ENCODE peak calls at places on chromosomes 2 and 18, in four cellular contexts. S is spleen, E is upper lobe of right lung, R is thyroid gland. O is an unnamed sample.

GRCh38 chr2:144479138-144479537 is 40.8 kb downstream of the ZEB2 start:
- DNase-seq in S (no peak), E (no peak), R (no peak), O (no peak)

GRCh38 chr2:174337337-174338154 is 2.8 kb downstream of the SP9 start:
- DNase-seq in S (peak), E (no peak), R (peak), O (no peak)

GRCh38 chr2:96878171-96878570 is 8.3 kb upstream of the SEMA4C start:
- DNase-seq in S (peak), E (no peak), R (no peak), O (no peak)

GRCh38 chr2:218295029-218295428 is 2.7 kb upstream of the TMBIM1 start:
- DNase-seq in S (no peak), E (no peak), R (peak), O (no peak)

GRCh38 chr2:203650860-203651613 is 55.4 kb upstream of the CD28 start:
- DNase-seq in S (no peak), E (no peak), R (peak), O (no peak)

GRCh38 chr2:214578395-214578794 is 167.5 kb downstream of the VWC2L start:
- DNase-seq in S (no peak), E (no peak), R (no peak), O (no peak)

GRCh38 chr2:66489433-66489832 is 54.5 kb downstream of the MEIS1 start:
- DNase-seq in S (no peak), E (no peak), R (no peak), O (no peak)

GRCh38 chr18:26496528-26496927 is 51.8 kb downstream of the KCTD1 start:
- DNase-seq in S (no peak), E (no peak), R (no peak), O (no peak)

GRCh38 chr2:111698743-111699554 is 185.0 kb downstream of the ANAPC1 start:
- DNase-seq in S (peak), E (peak), R (peak), O (no peak)

GRCh38 chr2:16508061-16508851 is 157.4 kb downstream of the CYRIA start:
- DNase-seq in S (no peak), E (peak), R (peak), O (no peak)

GRCh38 chr2:166653185-166653813 is 159.2 kb upstream of the SCN7A start:
- DNase-seq in S (no peak), E (no peak), R (no peak), O (no peak)

GRCh38 chr18:70132999-70133398 is 72.5 kb downstream of the RTTN start:
- DNase-seq in S (no peak), E (no peak), R (no peak), O (no peak)

GRCh38 chr18:45539383-45539960 is 75.8 kb upstream of the SLC14A2 start:
- DNase-seq in S (no peak), E (no peak), R (no peak), O (no peak)

GRCh38 chr2:234032301-234032856 is 18.1 kb upstream of the SPP2 start:
- DNase-seq in S (no peak), E (no peak), R (no peak), O (no peak)

GRCh38 chr18:34834897-34835296 is 124.8 kb downstream of the DTNA start:
- DNase-seq in S (no peak), E (no peak), R (no peak), O (no peak)

GRCh38 chr2:220585241-220585640 is 957.8 kb downstream of the SLC4A3 start:
- DNase-seq in S (no peak), E (no peak), R (no peak), O (no peak)

DNA sequence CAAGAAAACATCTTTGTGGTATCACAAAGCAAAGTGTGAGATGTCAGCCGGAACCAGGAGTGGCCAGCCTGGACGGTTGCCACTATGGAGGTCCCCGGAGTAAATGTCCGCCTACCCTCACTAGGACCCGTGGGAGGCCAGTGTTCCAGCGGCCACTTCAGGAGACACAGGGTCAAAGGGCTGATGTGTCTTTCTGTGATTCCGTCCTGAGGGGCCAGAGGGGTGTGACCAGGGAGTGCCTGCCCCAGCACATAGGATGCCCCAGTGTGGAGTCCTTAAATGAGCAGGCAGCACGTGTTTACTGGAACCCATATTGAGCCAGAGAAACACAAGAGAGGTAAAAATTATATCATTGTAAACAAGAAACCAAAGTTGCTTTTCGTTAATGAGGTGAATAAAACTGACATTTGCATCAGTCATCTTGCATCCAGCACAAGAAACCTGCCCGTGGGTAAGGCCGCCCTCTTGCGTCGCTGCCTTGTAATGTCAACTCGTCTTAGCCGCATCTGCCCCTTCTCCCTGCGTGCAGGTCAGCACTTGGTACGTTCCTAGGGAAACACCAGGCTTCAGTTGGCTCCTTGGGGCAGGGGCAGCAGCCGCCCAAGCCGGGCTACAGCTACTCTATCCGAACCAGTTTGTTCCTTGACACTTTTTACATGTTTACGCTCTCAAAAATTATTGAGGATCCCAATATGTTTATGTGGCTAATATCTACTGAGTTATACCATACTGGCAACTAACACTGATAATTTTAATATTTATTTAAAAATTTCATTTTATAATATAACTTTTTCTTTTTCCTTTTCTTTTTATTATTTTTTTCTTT is 46.7 kb upstream of the LAPTM4A start:
- DNase-seq in S (peak), E (peak), R (peak), O (peak)
- H3K27ac ChIP-seq in S (no peak), E (no peak), R (no peak), O (no peak)

DNA sequence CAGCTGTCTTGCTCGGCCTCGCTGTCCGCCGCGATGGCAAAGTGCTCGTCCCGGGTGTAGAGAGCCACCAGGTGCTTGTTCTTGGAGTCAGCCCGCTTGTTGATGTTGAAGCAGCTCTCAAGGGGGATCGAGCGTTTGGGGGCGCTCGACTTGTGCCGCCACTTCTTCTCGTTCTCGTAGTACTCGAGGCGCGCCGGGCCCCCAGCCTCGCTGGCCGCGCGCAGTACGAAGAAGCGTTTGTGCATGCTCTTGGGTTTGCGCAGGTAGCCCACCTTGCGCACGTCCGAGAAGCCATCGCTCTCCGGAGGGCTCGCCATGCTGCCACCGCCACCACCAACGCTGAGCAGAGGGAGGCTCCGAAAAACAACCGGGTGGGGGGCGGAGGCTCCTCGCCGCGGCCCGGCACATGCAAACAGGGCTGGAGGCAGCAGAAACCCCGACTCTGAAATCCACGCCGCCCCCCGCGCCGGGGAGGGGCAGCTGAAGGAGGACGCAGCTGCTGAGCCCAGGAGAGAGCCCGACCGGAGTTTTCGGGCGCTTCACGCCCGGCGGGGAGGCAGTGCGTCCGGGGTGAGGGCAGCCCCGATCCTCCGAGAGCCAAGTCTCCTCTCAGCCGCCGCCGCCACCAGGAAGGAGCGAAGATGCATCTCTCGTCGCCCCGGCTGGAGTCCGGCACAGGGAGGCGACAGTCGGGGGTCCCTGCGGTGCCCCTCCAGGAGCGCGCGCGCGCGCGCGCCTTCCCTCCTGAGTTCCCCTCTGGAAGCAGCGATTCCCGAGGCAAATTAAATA is 1.0 kb downstream of the IRS1 start:
- DNase-seq in S (peak), E (peak), R (peak), O (peak)
- TF ChIP-seq CTCF in S (no peak), E (no peak), R (no peak), O (no peak)

DNA sequence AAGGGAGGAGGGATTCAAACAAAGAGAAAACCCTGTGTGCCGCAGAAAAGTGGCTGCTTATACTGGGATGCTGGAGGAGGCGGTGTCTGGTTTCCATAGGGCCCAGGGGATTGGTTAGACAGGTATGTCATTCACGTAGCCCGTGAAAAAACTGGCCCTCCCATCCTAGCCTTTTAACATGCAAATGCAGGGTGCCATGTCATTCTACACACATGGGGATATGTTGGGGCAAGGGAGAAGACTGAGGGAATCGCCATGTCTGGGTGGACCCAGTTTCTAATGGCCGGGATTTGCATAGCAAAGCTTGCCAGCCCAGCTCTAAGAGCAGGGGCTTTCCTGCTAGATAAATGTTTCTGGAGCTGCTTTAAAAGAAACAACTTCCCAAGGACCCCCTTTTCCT is 8.2 kb upstream of the RNU2-63P start:
- DNase-seq in S (no peak), E (no peak), R (no peak), O (no peak)
- H3K4me3 ChIP-seq in S (no peak), E (no peak), R (no peak), O (no peak)

GRCh38 chr18:58534535-58535301 is 94.2 kb downstream of the ALPK2 start:
- DNase-seq in S (no peak), E (no peak), R (no peak), O (no peak)

GRCh38 chr18:58536534-58537271 is 92.2 kb downstream of the ALPK2 start:
- DNase-seq in S (no peak), E (no peak), R (no peak), O (no peak)

GRCh38 chr18:58533771-58534170 is 95.1 kb downstream of the ALPK2 start:
- DNase-seq in S (no peak), E (no peak), R (peak), O (no peak)

GRCh38 chr18:58536187-58536516 is 92.7 kb downstream of the ALPK2 start:
- DNase-seq in S (no peak), E (no peak), R (no peak), O (no peak)

GRCh38 chr18:58535340-58536186 is 93.3 kb downstream of the ALPK2 start:
- DNase-seq in S (no peak), E (no peak), R (no peak), O (no peak)
- H3K27ac ChIP-seq in S (peak), E (no peak), R (no peak), O (no peak)

O was measured in coronary artery.